ENCODE peak calls at places on chromosomes 7 and 10, in ten cellular contexts. One of them, this sample, is unnamed.

GRCh38 chr7:77877800-77878199 is 79.2 kb downstream of the PHTF2 start:
- DNase-seq in nephron progenitor cell: no peak
- DNase-seq in transverse colon: no peak
- DNase-seq in HT-29: no peak
- DNase-seq in fibroblast of the conjunctiva: peak
- DNase-seq in ovary: no peak
- DNase-seq in HTR-8/SVneo: no peak
- DNase-seq in kidney epithelial cell: no peak
- DNase-seq in germinal center: no peak
- DNase-seq in left ventricle myocardium superior: no peak
- DNase-seq in this sample: no peak

GRCh38 chr10:21292763-21293517 is 232.5 kb downstream of the SKIDA1 start:
- DNase-seq in HT-29: peak
- DNase-seq in ovary: peak
- DNase-seq in HTR-8/SVneo: peak
- DNase-seq in nephron progenitor cell: peak
- DNase-seq in transverse colon: peak
- DNase-seq in fibroblast of the conjunctiva: peak
- DNase-seq in left ventricle myocardium superior: peak
- DNase-seq in kidney epithelial cell: peak
- DNase-seq in germinal center: no peak
- DNase-seq in this sample: peak

GRCh38 chr7:135942614-135943013 is 34.5 kb downstream of the MTPN start:
- DNase-seq in kidney epithelial cell: no peak
- DNase-seq in nephron progenitor cell: no peak
- DNase-seq in transverse colon: no peak
- DNase-seq in HT-29: no peak
- DNase-seq in left ventricle myocardium superior: no peak
- DNase-seq in ovary: no peak
- DNase-seq in germinal center: no peak
- DNase-seq in fibroblast of the conjunctiva: no peak
- DNase-seq in HTR-8/SVneo: no peak
- DNase-seq in this sample: no peak

GRCh38 chr10:52440612-52441285 is 126.7 kb downstream of the DKK1 start:
- DNase-seq in ovary: no peak
- DNase-seq in nephron progenitor cell: peak
- DNase-seq in kidney epithelial cell: no peak
- DNase-seq in germinal center: no peak
- DNase-seq in left ventricle myocardium superior: no peak
- DNase-seq in fibroblast of the conjunctiva: no peak
- DNase-seq in HT-29: no peak
- DNase-seq in transverse colon: no peak
- DNase-seq in HTR-8/SVneo: no peak
- DNase-seq in this sample: no peak

GRCh38 chr7:29202651-29203069 is 8.1 kb downstream of the CHN2 start:
- DNase-seq in ovary: no peak
- DNase-seq in fibroblast of the conjunctiva: no peak
- DNase-seq in left ventricle myocardium superior: no peak
- DNase-seq in germinal center: peak
- DNase-seq in HTR-8/SVneo: no peak
- DNase-seq in HT-29: no peak
- DNase-seq in nephron progenitor cell: no peak
- DNase-seq in transverse colon: peak
- DNase-seq in kidney epithelial cell: no peak
- DNase-seq in this sample: no peak

GRCh38 chr10:851891-852290 is 79.6 kb downstream of the LARP4B start:
- DNase-seq in ovary: no peak
- DNase-seq in germinal center: peak
- DNase-seq in nephron progenitor cell: no peak
- DNase-seq in left ventricle myocardium superior: no peak
- DNase-seq in fibroblast of the conjunctiva: no peak
- DNase-seq in kidney epithelial cell: no peak
- DNase-seq in transverse colon: no peak
- DNase-seq in HTR-8/SVneo: no peak
- DNase-seq in HT-29: no peak
- DNase-seq in this sample: no peak

GRCh38 chr10:126959906-126960685 is 54.9 kb downstream of the DOCK1 start:
- DNase-seq in transverse colon: no peak
- DNase-seq in germinal center: no peak
- DNase-seq in kidney epithelial cell: peak
- DNase-seq in fibroblast of the conjunctiva: no peak
- DNase-seq in nephron progenitor cell: no peak
- DNase-seq in ovary: no peak
- DNase-seq in left ventricle myocardium superior: no peak
- DNase-seq in HT-29: no peak
- DNase-seq in HTR-8/SVneo: no peak
- DNase-seq in this sample: no peak

GRCh38 chr10:63976538-63976937 is 455.3 kb downstream of the REEP3 start:
- DNase-seq in transverse colon: peak
- DNase-seq in fibroblast of the conjunctiva: no peak
- DNase-seq in left ventricle myocardium superior: peak
- DNase-seq in HT-29: peak
- DNase-seq in HTR-8/SVneo: peak
- DNase-seq in kidney epithelial cell: no peak
- DNase-seq in nephron progenitor cell: peak
- DNase-seq in germinal center: peak
- DNase-seq in ovary: no peak
- DNase-seq in this sample: peak

GRCh38 chr7:87413029-87413428 is 62.5 kb downstream of the ABCB4 start:
- DNase-seq in kidney epithelial cell: no peak
- DNase-seq in HTR-8/SVneo: no peak
- DNase-seq in fibroblast of the conjunctiva: no peak
- DNase-seq in ovary: no peak
- DNase-seq in germinal center: no peak
- DNase-seq in left ventricle myocardium superior: no peak
- DNase-seq in HT-29: no peak
- DNase-seq in nephron progenitor cell: no peak
- DNase-seq in transverse colon: no peak
- DNase-seq in this sample: no peak

GRCh38 chr10:127907411-127908105 is 655 bp downstream of the PTPRE start:
- DNase-seq in HTR-8/SVneo: no peak
- DNase-seq in nephron progenitor cell: peak
- DNase-seq in germinal center: no peak
- DNase-seq in HT-29: no peak
- DNase-seq in fibroblast of the conjunctiva: no peak
- DNase-seq in kidney epithelial cell: no peak
- DNase-seq in ovary: no peak
- DNase-seq in transverse colon: peak
- DNase-seq in left ventricle myocardium superior: peak
- DNase-seq in this sample: no peak

GRCh38 chr7:164882-165660 is 27.3 kb upstream of the FAM20C start:
- DNase-seq in fibroblast of the conjunctiva: no peak
- DNase-seq in nephron progenitor cell: no peak
- DNase-seq in ovary: no peak
- DNase-seq in transverse colon: peak
- DNase-seq in left ventricle myocardium superior: peak
- DNase-seq in germinal center: no peak
- DNase-seq in HTR-8/SVneo: no peak
- DNase-seq in kidney epithelial cell: no peak
- DNase-seq in HT-29: no peak
- DNase-seq in this sample: no peak

GRCh38 chr10:70169661-70170364 is 501 bp downstream of the SAR1A start:
- DNase-seq in left ventricle myocardium superior: no peak
- DNase-seq in fibroblast of the conjunctiva: no peak
- DNase-seq in ovary: no peak
- DNase-seq in nephron progenitor cell: peak
- DNase-seq in germinal center: peak
- DNase-seq in HT-29: peak
- DNase-seq in transverse colon: no peak
- DNase-seq in kidney epithelial cell: no peak
- DNase-seq in HTR-8/SVneo: no peak
- DNase-seq in this sample: peak

GRCh38 chr10:75197906-75198305 is 12.7 kb upstream of the VDAC2 start:
- DNase-seq in HTR-8/SVneo: no peak
- DNase-seq in transverse colon: no peak
- DNase-seq in germinal center: no peak
- DNase-seq in left ventricle myocardium superior: no peak
- DNase-seq in fibroblast of the conjunctiva: no peak
- DNase-seq in HT-29: no peak
- DNase-seq in ovary: no peak
- DNase-seq in kidney epithelial cell: no peak
- DNase-seq in nephron progenitor cell: no peak
- DNase-seq in this sample: no peak

GRCh38 chr10:115558252-115558651 is 465.1 kb downstream of the ATRNL1 start:
- DNase-seq in fibroblast of the conjunctiva: no peak
- DNase-seq in kidney epithelial cell: no peak
- DNase-seq in HTR-8/SVneo: no peak
- DNase-seq in nephron progenitor cell: no peak
- DNase-seq in transverse colon: no peak
- DNase-seq in ovary: no peak
- DNase-seq in HT-29: no peak
- DNase-seq in left ventricle myocardium superior: no peak
- DNase-seq in germinal center: no peak
- DNase-seq in this sample: no peak

GRCh38 chr7:28207486-28208158 is 27.0 kb upstream of the JAZF1 start:
- DNase-seq in kidney epithelial cell: no peak
- DNase-seq in fibroblast of the conjunctiva: no peak
- DNase-seq in HT-29: no peak
- DNase-seq in ovary: no peak
- DNase-seq in germinal center: peak
- DNase-seq in left ventricle myocardium superior: no peak
- DNase-seq in HTR-8/SVneo: no peak
- DNase-seq in transverse colon: no peak
- DNase-seq in nephron progenitor cell: no peak
- DNase-seq in this sample: no peak

GRCh38 chr10:46541735-46542566 is 14.5 kb downstream of the GPRIN2 start:
- DNase-seq in germinal center: no peak
- DNase-seq in HT-29: no peak
- DNase-seq in kidney epithelial cell: no peak
- DNase-seq in nephron progenitor cell: peak
- DNase-seq in ovary: peak
- DNase-seq in HTR-8/SVneo: no peak
- DNase-seq in left ventricle myocardium superior: no peak
- DNase-seq in transverse colon: peak
- DNase-seq in fibroblast of the conjunctiva: no peak
- DNase-seq in this sample: no peak

GRCh38 chr10:119541046-119541445 is 1.5 kb downstream of the RGS10 start:
- DNase-seq in transverse colon: no peak
- DNase-seq in HT-29: no peak
- DNase-seq in kidney epithelial cell: no peak
- DNase-seq in left ventricle myocardium superior: no peak
- DNase-seq in fibroblast of the conjunctiva: no peak
- DNase-seq in HTR-8/SVneo: no peak
- DNase-seq in nephron progenitor cell: no peak
- DNase-seq in ovary: no peak
- DNase-seq in germinal center: no peak
- DNase-seq in this sample: no peak

GRCh38 chr10:116733566-116733965 is 8.8 kb downstream of the HSPA12A start:
- DNase-seq in ovary: no peak
- DNase-seq in nephron progenitor cell: no peak
- DNase-seq in HTR-8/SVneo: no peak
- DNase-seq in transverse colon: no peak
- DNase-seq in HT-29: no peak
- DNase-seq in fibroblast of the conjunctiva: no peak
- DNase-seq in kidney epithelial cell: no peak
- DNase-seq in left ventricle myocardium superior: no peak
- DNase-seq in germinal center: no peak
- DNase-seq in this sample: no peak

GRCh38 chr7:68336534-68336933 is 1261.7 kb upstream of the AUTS2 start:
- DNase-seq in left ventricle myocardium superior: no peak
- DNase-seq in nephron progenitor cell: no peak
- DNase-seq in HTR-8/SVneo: no peak
- DNase-seq in transverse colon: no peak
- DNase-seq in kidney epithelial cell: no peak
- DNase-seq in fibroblast of the conjunctiva: no peak
- DNase-seq in HT-29: no peak
- DNase-seq in ovary: no peak
- DNase-seq in germinal center: no peak
- DNase-seq in this sample: no peak

GRCh38 chr10:67816719-67817118 is 21.3 kb downstream of the DNAJC12 start:
- DNase-seq in ovary: no peak
- DNase-seq in HTR-8/SVneo: no peak
- DNase-seq in transverse colon: no peak
- DNase-seq in germinal center: no peak
- DNase-seq in fibroblast of the conjunctiva: no peak
- DNase-seq in kidney epithelial cell: no peak
- DNase-seq in HT-29: no peak
- DNase-seq in left ventricle myocardium superior: no peak
- DNase-seq in nephron progenitor cell: no peak
- DNase-seq in this sample: no peak

GRCh38 chr10:103551619-103552602 is 58.4 kb downstream of the NEURL1 start:
- DNase-seq in transverse colon: no peak
- DNase-seq in left ventricle myocardium superior: no peak
- DNase-seq in fibroblast of the conjunctiva: no peak
- DNase-seq in nephron progenitor cell: no peak
- DNase-seq in HT-29: no peak
- DNase-seq in ovary: no peak
- DNase-seq in HTR-8/SVneo: no peak
- DNase-seq in kidney epithelial cell: no peak
- DNase-seq in germinal center: no peak
- DNase-seq in this sample: no peak

GRCh38 chr7:66815976-66816375 is 75.4 kb downstream of the RABGEF1 start:
- DNase-seq in kidney epithelial cell: no peak
- DNase-seq in left ventricle myocardium superior: no peak
- DNase-seq in HT-29: no peak
- DNase-seq in ovary: no peak
- DNase-seq in HTR-8/SVneo: no peak
- DNase-seq in transverse colon: no peak
- DNase-seq in fibroblast of the conjunctiva: no peak
- DNase-seq in nephron progenitor cell: no peak
- DNase-seq in germinal center: no peak
- DNase-seq in this sample: no peak

GRCh38 chr7:115249080-115249479 is 327.2 kb downstream of the MDFIC start:
- DNase-seq in HTR-8/SVneo: no peak
- DNase-seq in ovary: no peak
- DNase-seq in germinal center: no peak
- DNase-seq in nephron progenitor cell: no peak
- DNase-seq in HT-29: no peak
- DNase-seq in transverse colon: no peak
- DNase-seq in fibroblast of the conjunctiva: no peak
- DNase-seq in left ventricle myocardium superior: no peak
- DNase-seq in kidney epithelial cell: no peak
- DNase-seq in this sample: no peak

GRCh38 chr7:121300685-121301084 is 28.1 kb upstream of the WNT16 start:
- DNase-seq in HT-29: no peak
- DNase-seq in nephron progenitor cell: no peak
- DNase-seq in germinal center: no peak
- DNase-seq in HTR-8/SVneo: no peak
- DNase-seq in fibroblast of the conjunctiva: no peak
- DNase-seq in ovary: no peak
- DNase-seq in kidney epithelial cell: no peak
- DNase-seq in left ventricle myocardium superior: no peak
- DNase-seq in transverse colon: no peak
- DNase-seq in this sample: no peak

GRCh38 chr7:156480671-156481070 is 159.9 kb upstream of the RNF32 start:
- DNase-seq in nephron progenitor cell: no peak
- DNase-seq in germinal center: no peak
- DNase-seq in left ventricle myocardium superior: no peak
- DNase-seq in fibroblast of the conjunctiva: no peak
- DNase-seq in kidney epithelial cell: no peak
- DNase-seq in HT-29: no peak
- DNase-seq in ovary: no peak
- DNase-seq in transverse colon: no peak
- DNase-seq in HTR-8/SVneo: no peak
- DNase-seq in this sample: no peak

GRCh38 chr7:46838463-46838862 is 743.4 kb downstream of the TNS3 start:
- DNase-seq in kidney epithelial cell: no peak
- DNase-seq in nephron progenitor cell: no peak
- DNase-seq in HT-29: no peak
- DNase-seq in HTR-8/SVneo: no peak
- DNase-seq in ovary: no peak
- DNase-seq in transverse colon: no peak
- DNase-seq in left ventricle myocardium superior: no peak
- DNase-seq in germinal center: no peak
- DNase-seq in fibroblast of the conjunctiva: no peak
- DNase-seq in this sample: no peak

GRCh38 chr10:29239569-29240472 is 49.0 kb upstream of the LYZL1 start:
- DNase-seq in left ventricle myocardium superior: no peak
- DNase-seq in nephron progenitor cell: peak
- DNase-seq in HT-29: peak
- DNase-seq in transverse colon: no peak
- DNase-seq in ovary: no peak
- DNase-seq in fibroblast of the conjunctiva: no peak
- DNase-seq in HTR-8/SVneo: peak
- DNase-seq in kidney epithelial cell: no peak
- DNase-seq in germinal center: peak
- DNase-seq in this sample: peak

GRCh38 chr7:17516768-17517167 is 218.3 kb downstream of the AHR start:
- DNase-seq in ovary: no peak
- DNase-seq in germinal center: no peak
- DNase-seq in nephron progenitor cell: no peak
- DNase-seq in HTR-8/SVneo: no peak
- DNase-seq in kidney epithelial cell: no peak
- DNase-seq in transverse colon: no peak
- DNase-seq in HT-29: no peak
- DNase-seq in left ventricle myocardium superior: no peak
- DNase-seq in fibroblast of the conjunctiva: no peak
- DNase-seq in this sample: no peak